ENCODE peak calls at places on chromosomes 2 and 18, in nine cellular contexts. Q is stimulated activated CD8-positive, alpha-beta memory T cell treated with anti-CD3 and anti-CD28 coated beads, Interleukin-2, amount 100 ng/mL, for 1 hour; F is stimulated activated naive B cell treated with anti-CD40 and anti-IgM and Interleukin-4, amounts not matched to agents 10 μg/mL and 1 μg/mL and 100 μg/mL, for 72 hours; D is EH; K is AG10803; P is mucosa of gallbladder; M is H7; G is brain pericyte; A is omental fat pad. O is an unnamed sample.

GRCh38 chr2:231926180-231926741 is at the start of gene NPPC:
- DNase-seq in K (peak), Q (peak), P (no peak), M (peak), A (no peak), F (peak), G (no peak), D (peak), O (peak)

GRCh38 chr18:35592298-35592697 is 10.8 kb downstream of the GALNT1 start:
- DNase-seq in G (no peak), A (no peak), M (no peak), D (peak), P (no peak), Q (no peak), K (no peak), F (peak), O (no peak)

GRCh38 chr18:38244360-38244940 is 678.9 kb upstream of the CELF4 start:
- DNase-seq in M (no peak), G (no peak), P (no peak), D (no peak), A (no peak), K (no peak), F (no peak), Q (no peak), O (no peak)

GRCh38 chr2:188176626-188177025 is 115.0 kb upstream of the GULP1 start:
- DNase-seq in M (no peak), F (no peak), K (no peak), P (no peak), A (no peak), G (no peak), Q (no peak), D (no peak), O (no peak)

GRCh38 chr18:3898866-3899613 is 449.1 kb downstream of the TGIF1 start:
- DNase-seq in P (no peak), F (no peak), A (no peak), G (no peak), K (no peak), M (no peak), D (no peak), Q (no peak), O (no peak)

GRCh38 chr2:158100411-158100810 is 1.3 kb upstream of the UPP2 start:
- DNase-seq in P (no peak), G (no peak), D (no peak), M (no peak), Q (no peak), K (no peak), F (no peak), A (no peak), O (no peak)

GRCh38 chr18:61323951-61324350 is 9.3 kb upstream of the CDH20 start:
- DNase-seq in Q (no peak), D (no peak), M (no peak), F (no peak), A (no peak), P (no peak), K (no peak), G (no peak), O (no peak)

GRCh38 chr2:31428001-31428418 is 13.5 kb upstream of the XDH start:
- DNase-seq in A (no peak), M (peak), K (no peak), P (no peak), Q (no peak), G (no peak), D (peak), F (no peak), O (no peak)

GRCh38 chr2:216283038-216283900 is 89.0 kb downstream of the MARCHF4 start:
- DNase-seq in A (no peak), D (no peak), K (no peak), G (no peak), P (no peak), F (no peak), M (peak), Q (no peak), O (no peak)

GRCh38 chr18:36176177-36176584 is 11.1 kb upstream of the MOCOS start:
- DNase-seq in A (no peak), P (peak), G (no peak), D (no peak), K (no peak), Q (no peak), M (no peak), F (no peak), O (no peak)